ENCODE peak calls at places on chromosome 15, in ten cellular contexts. One of them, this sample, is unnamed.

GRCh38 chr15:73753250-73754130 is at the start of gene INSYN1:
- DNase-seq in heart right ventricle: peak
- DNase-seq in brain microvascular endothelial cell: no peak
- DNase-seq in occipital lobe: no peak
- DNase-seq in pons: no peak
- DNase-seq in activated CD8-positive, alpha-beta memory T cell treated with anti-CD3 and anti-CD28 coated beads for 24 hours: no peak
- DNase-seq in T-helper 2 cell: no peak
- DNase-seq in NCI-H2081: peak
- DNase-seq in upper lobe of left lung: peak
- DNase-seq in cardiac fibroblast: peak
- DNase-seq in this sample: no peak

GRCh38 chr15:33142708-33143107 is 51.8 kb downstream of the FMN1 start:
- DNase-seq in heart right ventricle: no peak
- DNase-seq in cardiac fibroblast: no peak
- DNase-seq in activated CD8-positive, alpha-beta memory T cell treated with anti-CD3 and anti-CD28 coated beads for 24 hours: no peak
- DNase-seq in occipital lobe: no peak
- DNase-seq in pons: no peak
- DNase-seq in upper lobe of left lung: no peak
- DNase-seq in NCI-H2081: no peak
- DNase-seq in T-helper 2 cell: no peak
- DNase-seq in brain microvascular endothelial cell: no peak
- DNase-seq in this sample: no peak

GRCh38 chr15:67917636-67918035 is 77.8 kb upstream of the RNU6-1 start:
- DNase-seq in occipital lobe: no peak
- DNase-seq in upper lobe of left lung: no peak
- DNase-seq in cardiac fibroblast: no peak
- DNase-seq in activated CD8-positive, alpha-beta memory T cell treated with anti-CD3 and anti-CD28 coated beads for 24 hours: no peak
- DNase-seq in NCI-H2081: no peak
- DNase-seq in pons: no peak
- DNase-seq in heart right ventricle: no peak
- DNase-seq in T-helper 2 cell: no peak
- DNase-seq in brain microvascular endothelial cell: no peak
- DNase-seq in this sample: no peak

GRCh38 chr15:100032358-100033080 is 299.3 kb upstream of the LYSMD4 start:
- DNase-seq in NCI-H2081: no peak
- DNase-seq in activated CD8-positive, alpha-beta memory T cell treated with anti-CD3 and anti-CD28 coated beads for 24 hours: no peak
- DNase-seq in upper lobe of left lung: no peak
- DNase-seq in T-helper 2 cell: no peak
- DNase-seq in occipital lobe: no peak
- DNase-seq in cardiac fibroblast: no peak
- DNase-seq in brain microvascular endothelial cell: peak
- DNase-seq in pons: peak
- DNase-seq in heart right ventricle: no peak
- DNase-seq in this sample: no peak

GRCh38 chr15:76310470-76311070 is 699 bp downstream of the ETFA start:
- DNase-seq in brain microvascular endothelial cell: no peak
- DNase-seq in NCI-H2081: no peak
- DNase-seq in cardiac fibroblast: no peak
- DNase-seq in heart right ventricle: no peak
- DNase-seq in upper lobe of left lung: no peak
- DNase-seq in activated CD8-positive, alpha-beta memory T cell treated with anti-CD3 and anti-CD28 coated beads for 24 hours: no peak
- DNase-seq in T-helper 2 cell: no peak
- DNase-seq in occipital lobe: no peak
- DNase-seq in pons: peak
- DNase-seq in this sample: peak

GRCh38 chr15:86872782-86873181 is 793.1 kb downstream of the AGBL1 start:
- DNase-seq in T-helper 2 cell: no peak
- DNase-seq in occipital lobe: no peak
- DNase-seq in upper lobe of left lung: no peak
- DNase-seq in NCI-H2081: no peak
- DNase-seq in activated CD8-positive, alpha-beta memory T cell treated with anti-CD3 and anti-CD28 coated beads for 24 hours: no peak
- DNase-seq in cardiac fibroblast: no peak
- DNase-seq in pons: no peak
- DNase-seq in heart right ventricle: no peak
- DNase-seq in brain microvascular endothelial cell: no peak
- DNase-seq in this sample: no peak

GRCh38 chr15:61916104-61916503 is 144.1 kb downstream of the VPS13C start:
- DNase-seq in NCI-H2081: peak
- DNase-seq in upper lobe of left lung: no peak
- DNase-seq in cardiac fibroblast: no peak
- DNase-seq in occipital lobe: no peak
- DNase-seq in heart right ventricle: no peak
- DNase-seq in pons: no peak
- DNase-seq in T-helper 2 cell: no peak
- DNase-seq in activated CD8-positive, alpha-beta memory T cell treated with anti-CD3 and anti-CD28 coated beads for 24 hours: no peak
- DNase-seq in brain microvascular endothelial cell: no peak
- DNase-seq in this sample: no peak

GRCh38 chr15:91839867-91840266 is 13.6 kb upstream of the SLCO3A1 start:
- DNase-seq in occipital lobe: no peak
- DNase-seq in upper lobe of left lung: no peak
- DNase-seq in brain microvascular endothelial cell: no peak
- DNase-seq in activated CD8-positive, alpha-beta memory T cell treated with anti-CD3 and anti-CD28 coated beads for 24 hours: no peak
- DNase-seq in T-helper 2 cell: no peak
- DNase-seq in pons: no peak
- DNase-seq in cardiac fibroblast: no peak
- DNase-seq in NCI-H2081: no peak
- DNase-seq in heart right ventricle: no peak
- DNase-seq in this sample: no peak

GRCh38 chr15:44813231-44813630 is 76.9 kb downstream of the TRIM69 start:
- DNase-seq in heart right ventricle: no peak
- DNase-seq in T-helper 2 cell: no peak
- DNase-seq in brain microvascular endothelial cell: no peak
- DNase-seq in occipital lobe: no peak
- DNase-seq in NCI-H2081: peak
- DNase-seq in upper lobe of left lung: peak
- DNase-seq in activated CD8-positive, alpha-beta memory T cell treated with anti-CD3 and anti-CD28 coated beads for 24 hours: no peak
- DNase-seq in cardiac fibroblast: no peak
- DNase-seq in pons: no peak
- DNase-seq in this sample: no peak

GRCh38 chr15:101637549-101638318 is 14.4 kb downstream of the TM2D3 start:
- DNase-seq in heart right ventricle: no peak
- DNase-seq in brain microvascular endothelial cell: no peak
- DNase-seq in upper lobe of left lung: no peak
- DNase-seq in pons: no peak
- DNase-seq in T-helper 2 cell: no peak
- DNase-seq in activated CD8-positive, alpha-beta memory T cell treated with anti-CD3 and anti-CD28 coated beads for 24 hours: no peak
- DNase-seq in cardiac fibroblast: no peak
- DNase-seq in occipital lobe: no peak
- DNase-seq in NCI-H2081: no peak
- DNase-seq in this sample: no peak

GRCh38 chr15:64808785-64809453 is 16.5 kb downstream of the PIF1 start:
- DNase-seq in brain microvascular endothelial cell: no peak
- DNase-seq in T-helper 2 cell: no peak
- DNase-seq in upper lobe of left lung: no peak
- DNase-seq in pons: no peak
- DNase-seq in occipital lobe: no peak
- DNase-seq in cardiac fibroblast: no peak
- DNase-seq in NCI-H2081: no peak
- DNase-seq in heart right ventricle: no peak
- DNase-seq in activated CD8-positive, alpha-beta memory T cell treated with anti-CD3 and anti-CD28 coated beads for 24 hours: no peak
- DNase-seq in this sample: no peak

GRCh38 chr15:45167631-45168205 is 20.0 kb downstream of the SHF start:
- DNase-seq in activated CD8-positive, alpha-beta memory T cell treated with anti-CD3 and anti-CD28 coated beads for 24 hours: no peak
- DNase-seq in upper lobe of left lung: no peak
- DNase-seq in NCI-H2081: no peak
- DNase-seq in brain microvascular endothelial cell: no peak
- DNase-seq in occipital lobe: no peak
- DNase-seq in T-helper 2 cell: no peak
- DNase-seq in cardiac fibroblast: no peak
- DNase-seq in pons: no peak
- DNase-seq in heart right ventricle: no peak
- DNase-seq in this sample: no peak

GRCh38 chr15:101684384-101684783 is 32.2 kb upstream of the TM2D3 start:
- DNase-seq in pons: no peak
- DNase-seq in cardiac fibroblast: peak
- DNase-seq in T-helper 2 cell: no peak
- DNase-seq in brain microvascular endothelial cell: peak
- DNase-seq in heart right ventricle: no peak
- DNase-seq in occipital lobe: no peak
- DNase-seq in activated CD8-positive, alpha-beta memory T cell treated with anti-CD3 and anti-CD28 coated beads for 24 hours: no peak
- DNase-seq in NCI-H2081: no peak
- DNase-seq in upper lobe of left lung: no peak
- DNase-seq in this sample: no peak

GRCh38 chr15:43100971-43101370 is 4.9 kb downstream of the UBR1 start:
- DNase-seq in heart right ventricle: no peak
- DNase-seq in activated CD8-positive, alpha-beta memory T cell treated with anti-CD3 and anti-CD28 coated beads for 24 hours: no peak
- DNase-seq in occipital lobe: no peak
- DNase-seq in T-helper 2 cell: no peak
- DNase-seq in brain microvascular endothelial cell: no peak
- DNase-seq in upper lobe of left lung: no peak
- DNase-seq in NCI-H2081: no peak
- DNase-seq in cardiac fibroblast: no peak
- DNase-seq in pons: no peak
- DNase-seq in this sample: no peak

GRCh38 chr15:51888593-51889195 is 59.2 kb downstream of the TMOD3 start:
- DNase-seq in cardiac fibroblast: peak
- DNase-seq in activated CD8-positive, alpha-beta memory T cell treated with anti-CD3 and anti-CD28 coated beads for 24 hours: no peak
- DNase-seq in occipital lobe: no peak
- DNase-seq in heart right ventricle: no peak
- DNase-seq in T-helper 2 cell: no peak
- DNase-seq in upper lobe of left lung: no peak
- DNase-seq in pons: peak
- DNase-seq in brain microvascular endothelial cell: no peak
- DNase-seq in NCI-H2081: peak
- DNase-seq in this sample: peak

GRCh38 chr15:73265536-73266153 is 103.1 kb downstream of the HCN4 start:
- DNase-seq in pons: peak
- DNase-seq in heart right ventricle: no peak
- DNase-seq in occipital lobe: no peak
- DNase-seq in activated CD8-positive, alpha-beta memory T cell treated with anti-CD3 and anti-CD28 coated beads for 24 hours: peak
- DNase-seq in upper lobe of left lung: no peak
- DNase-seq in cardiac fibroblast: peak
- DNase-seq in brain microvascular endothelial cell: peak
- DNase-seq in T-helper 2 cell: peak
- DNase-seq in NCI-H2081: peak
- DNase-seq in this sample: peak